ENCODE peak calls at places on chromosomes 3 and 15, in four cellular contexts. F is Calu3; R is neuronal stem cell; C is stimulated activated CD4-positive, alpha-beta T cell treated with anti-CD3 and anti-CD28 coated beads, Interleukin-4, amount 100 ng/mL, for 48 hours. T is an unnamed sample.

GRCh38 chr3:28053759-28054158 is 187.7 kb upstream of the CMC1 start:
- DNase-seq in F (no peak), R (no peak), C (peak; percentile 8), T (peak; percentile 51)

GRCh38 chr15:67824900-67825879 is at the start of gene SKOR1:
- DNase-seq in F (no peak), R (no peak), C (no peak), T (no peak)

GRCh38 chr15:100468265-100468664 is 60.5 kb downstream of the CERS3 start:
- DNase-seq in F (no peak), R (no peak), C (no peak), T (no peak)

GRCh38 chr3:156409694-156410093 is 145.2 kb downstream of the SSR3 start:
- DNase-seq in F (no peak), R (no peak), C (no peak), T (no peak)

GRCh38 chr3:156655819-156656566 is 18.4 kb upstream of the TIPARP start:
- DNase-seq in F (no peak), R (no peak), C (no peak), T (no peak)

GRCh38 chr3:194756460-194757355 is 71.0 kb downstream of the FAM43A start:
- DNase-seq in F (no peak), R (no peak), C (no peak), T (peak; percentile 97)

GRCh38 chr15:80699981-80700380 is 4.9 kb downstream of the ABHD17C start:
- DNase-seq in F (no peak), R (no peak), C (no peak), T (no peak)

GRCh38 chr3:5030152-5030551 is 50.9 kb downstream of the BHLHE40 start:
- DNase-seq in F (no peak), R (no peak), C (no peak), T (no peak)

GRCh38 chr3:94081880-94082279 is 19.0 kb downstream of the NSUN3 start:
- DNase-seq in F (no peak), R (no peak), C (no peak), T (peak; percentile 26)

GRCh38 chr3:173753593-173753992 is 356.0 kb downstream of the NLGN1 start:
- DNase-seq in F (no peak), R (no peak), C (no peak), T (no peak)

GRCh38 chr3:188365978-188366698 is 212.2 kb downstream of the LPP start:
- DNase-seq in F (peak; percentile 39), R (no peak), C (no peak), T (no peak)

GRCh38 chr3:128787256-128788253 is 61.6 kb downstream of the RAB7A start:
- DNase-seq in F (peak; percentile 79), R (no peak), C (peak; percentile 24), T (no peak)